ENCODE peak calls at places on chromosomes 6 and 20, in ten cellular contexts. N is hypothalamus; H is foreskin fibroblast; C is glutamatergic neuron; L is cardiac muscle cell; Z is astrocyte of the cerebellum; F is GM12865; B is dorsolateral prefrontal cortex; M is activated T-helper 1 cell treated with anti-CD3 and anti-CD28 coated beads, Interleukin-12 subunit alpha, Interleukin-12 subunit beta, Interleukin-2, Interleukin-4 antibody, amounts not matched to agents 30 ng/mL and 10 ng/mL and 1 ng/mL, durations not matched to agents 14 hours and 24 hours and 36 hours; D is body of pancreas. J is an unnamed sample.

GRCh38 chr6:33116881-33117711 is 41.3 kb downstream of the HLA-DPB1 start:
- DNase-seq in N (no peak), H (no peak), C (peak), L (peak), Z (no peak), F (no peak), B (no peak), M (no peak), D (no peak), J (no peak)

GRCh38 chr6:7052441-7052936 is 55.3 kb upstream of the RREB1 start:
- DNase-seq in N (peak), H (no peak), C (peak), L (no peak), Z (peak), F (no peak), B (peak), M (no peak), D (peak), J (no peak)

GRCh38 chr6:43979525-43979924 is 147.7 kb downstream of the MRPL14 start:
- DNase-seq in N (no peak), H (no peak), C (no peak), L (no peak), Z (no peak), F (no peak), B (no peak), M (no peak), D (no peak), J (no peak)

GRCh38 chr6:116265081-116265829 is 11.4 kb upstream of the TSPYL4 start:
- DNase-seq in N (no peak), H (peak), C (no peak), L (no peak), Z (no peak), F (no peak), B (no peak), M (no peak), D (no peak), J (no peak)

GRCh38 chr6:1952726-1953360 is 292.6 kb downstream of the GMDS start:
- DNase-seq in N (no peak), H (peak), C (no peak), L (no peak), Z (peak), F (no peak), B (no peak), M (no peak), D (no peak), J (no peak)

GRCh38 chr6:10080561-10080960 is 334.3 kb downstream of the TFAP2A start:
- DNase-seq in N (no peak), H (no peak), C (no peak), L (no peak), Z (no peak), F (no peak), B (no peak), M (no peak), D (no peak), J (no peak)

GRCh38 chr6:152845421-152845820 is 94.8 kb downstream of the VIP start:
- DNase-seq in N (no peak), H (no peak), C (no peak), L (no peak), Z (no peak), F (no peak), B (no peak), M (no peak), D (no peak), J (no peak)

GRCh38 chr6:166453651-166454050 is 70.9 kb upstream of the MPC1 start:
- DNase-seq in N (no peak), H (no peak), C (no peak), L (no peak), Z (no peak), F (no peak), B (no peak), M (no peak), D (no peak), J (no peak)

GRCh38 chr6:116087437-116088027 is 13.1 kb upstream of the NT5DC1 start:
- DNase-seq in N (no peak), H (peak), C (no peak), L (no peak), Z (peak), F (peak), B (no peak), M (no peak), D (no peak), J (no peak)

GRCh38 chr6:33613794-33614166 is 7.3 kb upstream of the ITPR3 start:
- DNase-seq in N (no peak), H (peak), C (no peak), L (no peak), Z (no peak), F (no peak), B (no peak), M (no peak), D (no peak), J (no peak)

GRCh38 chr20:54026300-54027064 is 43.9 kb downstream of the BCAS1 start:
- DNase-seq in N (peak), H (no peak), C (no peak), L (no peak), Z (no peak), F (no peak), B (no peak), M (no peak), D (no peak), J (no peak)

GRCh38 chr20:62063601-62063980 is 2.1 kb downstream of the TAF4 start:
- DNase-seq in N (no peak), H (no peak), C (peak), L (peak), Z (no peak), F (no peak), B (peak), M (no peak), D (no peak), J (no peak)

GRCh38 chr20:48797275-48797825 is 30.4 kb downstream of the PREX1 start:
- DNase-seq in N (peak), H (no peak), C (no peak), L (no peak), Z (no peak), F (no peak), B (peak), M (no peak), D (no peak), J (no peak)

GRCh38 chr6:10725046-10725445 is 2.2 kb downstream of the TMEM14C start:
- DNase-seq in N (no peak), H (no peak), C (no peak), L (peak), Z (no peak), F (no peak), B (no peak), M (no peak), D (no peak), J (no peak)

GRCh38 chr6:35948725-35949124 is 27.8 kb upstream of the SRPK1 start:
- DNase-seq in N (no peak), H (no peak), C (peak), L (no peak), Z (no peak), F (peak), B (no peak), M (no peak), D (no peak), J (no peak)

GRCh38 chr6:55445648-55446204 is 118.5 kb downstream of the GFRAL start:
- DNase-seq in N (no peak), H (peak), C (no peak), L (peak), Z (peak), F (peak), B (no peak), M (no peak), D (no peak), J (no peak)

GRCh38 chr20:48901326-48901725 is 20.2 kb upstream of the ARFGEF2 start:
- DNase-seq in N (no peak), H (no peak), C (no peak), L (no peak), Z (no peak), F (no peak), B (no peak), M (no peak), D (no peak), J (no peak)

GRCh38 chr6:167302796-167303195 is 11.7 kb downstream of the UNC93A start:
- DNase-seq in N (no peak), H (no peak), C (no peak), L (no peak), Z (no peak), F (no peak), B (no peak), M (no peak), D (no peak), J (no peak)

GRCh38 chr6:33830635-33831240 is 26.9 kb upstream of the MLN start:
- DNase-seq in N (no peak), H (no peak), C (no peak), L (no peak), Z (no peak), F (no peak), B (no peak), M (no peak), D (no peak), J (no peak)

GRCh38 chr6:27771240-27771639 is 141.0 kb downstream of the OR2B2 start:
- DNase-seq in N (no peak), H (no peak), C (no peak), L (no peak), Z (no peak), F (no peak), B (no peak), M (no peak), D (no peak), J (no peak)

GRCh38 chr20:4546786-4547185 is 174.9 kb upstream of the PRND start:
- DNase-seq in N (no peak), H (peak), C (no peak), L (no peak), Z (peak), F (no peak), B (no peak), M (no peak), D (no peak), J (no peak)

GRCh38 chr6:912871-913663 is 220.1 kb upstream of the EXOC2 start:
- DNase-seq in N (no peak), H (peak), C (peak), L (peak), Z (no peak), F (peak), B (no peak), M (no peak), D (peak), J (no peak)

GRCh38 chr20:44355503-44356352 is at the start of gene HNF4A:
- DNase-seq in N (no peak), H (no peak), C (no peak), L (no peak), Z (no peak), F (no peak), B (no peak), M (no peak), D (peak), J (no peak)

GRCh38 chr20:32902456-32903420 is 44.0 kb downstream of the EFCAB8 start:
- DNase-seq in N (peak), H (peak), C (peak), L (peak), Z (peak), F (peak), B (peak), M (peak), D (peak), J (peak)

GRCh38 chr20:13930246-13930645 is 60.2 kb downstream of the SEL1L2 start:
- DNase-seq in N (no peak), H (peak), C (no peak), L (no peak), Z (no peak), F (peak), B (no peak), M (no peak), D (no peak), J (no peak)

GRCh38 chr6:80541186-80541585 is 434.7 kb downstream of the BCKDHB start:
- DNase-seq in N (no peak), H (peak), C (no peak), L (no peak), Z (peak), F (no peak), B (no peak), M (peak), D (no peak), J (no peak)

GRCh38 chr6:16464045-16464444 is 225.7 kb downstream of the GMPR start:
- DNase-seq in N (no peak), H (no peak), C (no peak), L (no peak), Z (no peak), F (no peak), B (no peak), M (no peak), D (no peak), J (no peak)

GRCh38 chr6:89817481-89817880 is 2.1 kb downstream of the MDN1 start:
- DNase-seq in N (no peak), H (no peak), C (no peak), L (no peak), Z (no peak), F (no peak), B (no peak), M (no peak), D (no peak), J (no peak)

GRCh38 chr20:60403105-60403741 is 445.0 kb downstream of the CDH26 start:
- DNase-seq in N (no peak), H (no peak), C (no peak), L (no peak), Z (peak), F (no peak), B (no peak), M (no peak), D (no peak), J (no peak)

GRCh38 chr6:11595903-11596302 is 58.4 kb downstream of the TMEM170B start:
- DNase-seq in N (no peak), H (no peak), C (no peak), L (peak), Z (no peak), F (peak), B (no peak), M (no peak), D (no peak), J (no peak)

GRCh38 chr20:57004416-57004815 is 262.0 kb downstream of the BMP7 start:
- DNase-seq in N (no peak), H (no peak), C (no peak), L (no peak), Z (no peak), F (no peak), B (no peak), M (no peak), D (no peak), J (no peak)